ENCODE peak calls at places on chromosome 12, in eight cellular contexts. One of them, this sample, is unnamed. For H3K79me2, the result is how much of the 10 kb centered on the place peaks cover.

GRCh38 chr12:1847411-1847810 is 27.0 kb downstream of the LRTM2 start:
- DNase-seq in OCI-LY7: no peak
- DNase-seq in MM.1S: no peak
- DNase-seq in GM23338: no peak
- DNase-seq in PC-3: no peak
- DNase-seq in GM23248: no peak
- DNase-seq in HCT116: no peak
- DNase-seq in hepatocyte: no peak
- DNase-seq in this sample: no peak

GRCh38 chr12:65663648-65664047 is 160.6 kb upstream of the HMGA2 start:
- DNase-seq in OCI-LY7: no peak
- DNase-seq in MM.1S: no peak
- DNase-seq in GM23338: no peak
- DNase-seq in PC-3: peak
- DNase-seq in GM23248: peak
- DNase-seq in HCT116: no peak
- DNase-seq in hepatocyte: no peak
- DNase-seq in this sample: no peak

GRCh38 chr12:9648701-9649531 is 20.6 kb upstream of the CLEC2D start:
- DNase-seq in OCI-LY7: peak
- DNase-seq in MM.1S: peak
- DNase-seq in GM23338: no peak
- DNase-seq in PC-3: no peak
- DNase-seq in GM23248: peak
- DNase-seq in HCT116: no peak
- DNase-seq in hepatocyte: no peak
- DNase-seq in this sample: peak

GRCh38 chr12:75270157-75270556 is 60.0 kb downstream of the CAPS2 start:
- DNase-seq in OCI-LY7: no peak
- DNase-seq in MM.1S: no peak
- DNase-seq in GM23338: no peak
- DNase-seq in PC-3: peak
- DNase-seq in GM23248: no peak
- DNase-seq in HCT116: no peak
- DNase-seq in hepatocyte: no peak
- DNase-seq in this sample: no peak

GRCh38 chr12:78275886-78276285 is 445.2 kb downstream of the NAV3 start:
- DNase-seq in OCI-LY7: no peak
- DNase-seq in MM.1S: no peak
- DNase-seq in GM23338: no peak
- DNase-seq in PC-3: no peak
- DNase-seq in GM23248: no peak
- DNase-seq in HCT116: no peak
- DNase-seq in hepatocyte: no peak
- DNase-seq in this sample: no peak

GRCh38 chr12:28698541-28698940 is 450.5 kb upstream of the FAR2 start:
- DNase-seq in OCI-LY7: no peak
- DNase-seq in MM.1S: peak
- DNase-seq in GM23338: no peak
- DNase-seq in PC-3: no peak
- DNase-seq in GM23248: no peak
- DNase-seq in HCT116: no peak
- DNase-seq in hepatocyte: no peak
- DNase-seq in this sample: no peak

GRCh38 chr12:93773122-93773871 is 96.1 kb downstream of the CRADD start:
- DNase-seq in OCI-LY7: no peak
- DNase-seq in MM.1S: no peak
- DNase-seq in GM23338: no peak
- DNase-seq in PC-3: no peak
- DNase-seq in GM23248: peak
- DNase-seq in HCT116: no peak
- DNase-seq in hepatocyte: no peak
- DNase-seq in this sample: no peak

GRCh38 chr12:93300611-93301021 is 77.1 kb upstream of the NUDT4 start:
- DNase-seq in OCI-LY7: no peak
- DNase-seq in MM.1S: no peak
- DNase-seq in GM23338: no peak
- DNase-seq in PC-3: no peak
- DNase-seq in GM23248: no peak
- DNase-seq in HCT116: no peak
- DNase-seq in hepatocyte: peak
- DNase-seq in this sample: no peak

GRCh38 chr12:6074394-6074793 is 50.1 kb downstream of the VWF start:
- DNase-seq in OCI-LY7: no peak
- DNase-seq in MM.1S: peak
- DNase-seq in GM23338: no peak
- DNase-seq in PC-3: no peak
- DNase-seq in GM23248: no peak
- DNase-seq in HCT116: no peak
- DNase-seq in hepatocyte: no peak
- DNase-seq in this sample: no peak

GRCh38 chr12:54213084-54213483 is 24.3 kb upstream of the SMUG1 start:
- DNase-seq in OCI-LY7: no peak
- DNase-seq in MM.1S: no peak
- DNase-seq in GM23338: peak
- DNase-seq in PC-3: no peak
- DNase-seq in GM23248: peak
- DNase-seq in HCT116: no peak
- DNase-seq in hepatocyte: no peak
- DNase-seq in this sample: no peak

GRCh38 chr12:48000878-48001321 is 3.4 kb downstream of the COL2A1 start:
- DNase-seq in OCI-LY7: no peak
- DNase-seq in MM.1S: no peak
- DNase-seq in GM23338: peak
- DNase-seq in PC-3: peak
- DNase-seq in GM23248: peak
- DNase-seq in HCT116: peak
- DNase-seq in hepatocyte: peak
- DNase-seq in this sample: peak

GRCh38 chr12:19440019-19440858 is 947 bp downstream of the AEBP2 start:
- DNase-seq in OCI-LY7: peak
- DNase-seq in MM.1S: peak
- DNase-seq in GM23338: peak
- DNase-seq in PC-3: peak
- DNase-seq in GM23248: peak
- DNase-seq in HCT116: peak
- DNase-seq in hepatocyte: peak
- DNase-seq in this sample: peak

GRCh38 chr12:39764944-39765560 is 145.4 kb upstream of the ABCD2 start:
- DNase-seq in OCI-LY7: peak
- DNase-seq in MM.1S: peak
- DNase-seq in GM23338: peak
- DNase-seq in PC-3: peak
- DNase-seq in GM23248: peak
- DNase-seq in HCT116: peak
- DNase-seq in hepatocyte: peak
- DNase-seq in this sample: peak

GRCh38 chr12:80045594-80045993 is 53.7 kb upstream of the OTOGL start:
- DNase-seq in OCI-LY7: no peak
- DNase-seq in MM.1S: no peak
- DNase-seq in GM23338: no peak
- DNase-seq in PC-3: peak
- DNase-seq in GM23248: peak
- DNase-seq in HCT116: no peak
- DNase-seq in hepatocyte: no peak
- DNase-seq in this sample: no peak

GRCh38 chr12:113445544-113446176 is 23.5 kb downstream of the SDSL start:
- DNase-seq in OCI-LY7: peak
- DNase-seq in MM.1S: peak
- DNase-seq in GM23338: no peak
- DNase-seq in PC-3: no peak
- DNase-seq in GM23248: no peak
- DNase-seq in HCT116: no peak
- DNase-seq in hepatocyte: no peak
- DNase-seq in this sample: no peak

GRCh38 chr12:116615141-116615861 is 56.1 kb downstream of the MAP1LC3B2 start:
- DNase-seq in OCI-LY7: no peak
- DNase-seq in MM.1S: no peak
- DNase-seq in GM23338: no peak
- DNase-seq in PC-3: no peak
- DNase-seq in GM23248: no peak
- DNase-seq in HCT116: no peak
- DNase-seq in hepatocyte: no peak
- DNase-seq in this sample: peak

GRCh38 chr12:18753481-18754117 is 15.7 kb downstream of the CAPZA3 start:
- DNase-seq in OCI-LY7: no peak
- DNase-seq in MM.1S: no peak
- DNase-seq in GM23338: peak
- DNase-seq in PC-3: no peak
- DNase-seq in GM23248: peak
- DNase-seq in HCT116: no peak
- DNase-seq in hepatocyte: peak
- DNase-seq in this sample: peak

GRCh38 chr12:4418913-4419312 is 26.7 kb downstream of the FGF6 start:
- DNase-seq in OCI-LY7: no peak
- DNase-seq in MM.1S: no peak
- DNase-seq in GM23338: no peak
- DNase-seq in PC-3: no peak
- DNase-seq in GM23248: no peak
- DNase-seq in HCT116: no peak
- DNase-seq in hepatocyte: no peak
- DNase-seq in this sample: no peak
- TF ChIP-seq EZH2phosphoT487 in OCI-LY7: no peak
- TF ChIP-seq EZH2phosphoT487 in MM.1S: no peak
- TF ChIP-seq EZH2phosphoT487 in GM23338: no peak
- TF ChIP-seq EZH2phosphoT487 in PC-3: no peak
- TF ChIP-seq EZH2phosphoT487 in GM23248: no peak
- TF ChIP-seq EZH2phosphoT487 in HCT116: no peak
- TF ChIP-seq EZH2phosphoT487 in hepatocyte: no peak
- TF ChIP-seq EZH2phosphoT487 in this sample: no peak

GRCh38 chr12:12993367-12993766 is 6.7 kb downstream of the HEBP1 start:
- DNase-seq in OCI-LY7: no peak
- DNase-seq in MM.1S: no peak
- DNase-seq in GM23338: no peak
- DNase-seq in PC-3: no peak
- DNase-seq in GM23248: no peak
- DNase-seq in HCT116: no peak
- DNase-seq in hepatocyte: no peak
- DNase-seq in this sample: no peak

GRCh38 chr12:12990700-12991468 is 9.2 kb downstream of the HEBP1 start:
- DNase-seq in OCI-LY7: no peak
- DNase-seq in MM.1S: no peak
- DNase-seq in GM23338: no peak
- DNase-seq in PC-3: no peak
- DNase-seq in GM23248: no peak
- DNase-seq in HCT116: no peak
- DNase-seq in hepatocyte: peak
- DNase-seq in this sample: no peak

GRCh38 chr12:12995088-12995487 is 5.0 kb downstream of the HEBP1 start:
- DNase-seq in OCI-LY7: no peak
- DNase-seq in MM.1S: no peak
- DNase-seq in GM23338: no peak
- DNase-seq in PC-3: no peak
- DNase-seq in GM23248: no peak
- DNase-seq in HCT116: no peak
- DNase-seq in hepatocyte: no peak
- DNase-seq in this sample: no peak

GRCh38 chr12:12996235-12996634 is 3.8 kb downstream of the HEBP1 start:
- DNase-seq in OCI-LY7: no peak
- DNase-seq in MM.1S: no peak
- DNase-seq in GM23338: no peak
- DNase-seq in PC-3: no peak
- DNase-seq in GM23248: no peak
- DNase-seq in HCT116: no peak
- DNase-seq in hepatocyte: no peak
- DNase-seq in this sample: no peak

DNA sequence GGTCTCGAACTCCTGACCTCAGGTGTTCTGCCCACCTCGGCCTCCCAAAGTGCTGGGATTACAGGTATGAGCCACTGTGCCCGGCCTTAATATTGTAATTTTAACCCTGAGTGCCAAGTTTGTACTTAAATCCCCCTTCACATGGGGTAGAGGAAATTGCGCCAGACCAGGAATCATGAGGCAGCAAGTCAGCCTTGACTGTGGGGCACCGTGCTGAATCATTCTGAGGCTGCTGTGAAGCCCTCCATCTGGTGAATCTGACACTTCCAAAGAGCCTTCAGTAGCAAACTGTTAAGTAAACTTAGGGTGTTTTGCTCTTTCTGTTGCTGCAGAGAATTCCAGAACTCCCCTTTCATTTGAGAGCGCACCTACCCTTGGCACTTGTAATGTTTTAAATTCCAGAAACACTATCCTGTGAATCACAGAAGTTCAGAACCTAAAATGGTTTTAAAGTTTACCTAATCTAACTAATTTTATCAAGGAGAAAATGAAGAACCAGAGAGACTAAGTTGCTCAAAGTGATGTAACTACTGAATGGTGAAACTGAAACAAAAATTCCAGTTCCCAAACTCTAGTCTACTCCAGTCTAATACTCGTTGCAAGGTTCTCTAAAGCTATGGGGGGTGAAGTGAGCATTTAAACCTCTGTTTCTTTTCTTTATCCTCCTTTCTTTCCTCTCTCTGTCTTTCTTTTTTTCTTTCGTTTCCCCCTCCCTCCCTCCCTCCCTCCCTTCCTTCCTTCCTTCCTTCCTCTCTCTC is 7.5 kb downstream of the HEBP1 start:
- DNase-seq in OCI-LY7: no peak
- DNase-seq in MM.1S: peak
- DNase-seq in GM23338: peak
- DNase-seq in PC-3: no peak
- DNase-seq in GM23248: peak
- DNase-seq in HCT116: no peak
- DNase-seq in hepatocyte: peak
- DNase-seq in this sample: no peak
- H3K79me2 ChIP-seq in OCI-LY7: under half
- H3K79me2 ChIP-seq in MM.1S: under half
- H3K79me2 ChIP-seq in GM23338: under half
- H3K79me2 ChIP-seq in PC-3: under half
- H3K79me2 ChIP-seq in GM23248: half or more
- H3K79me2 ChIP-seq in HCT116: under half
- H3K79me2 ChIP-seq in hepatocyte: half or more
- H3K79me2 ChIP-seq in this sample: under half

GRCh38 chr12:716506-716905 is 35.9 kb upstream of the WNK1 start:
- DNase-seq in OCI-LY7: peak
- DNase-seq in MM.1S: no peak
- DNase-seq in GM23338: no peak
- DNase-seq in PC-3: no peak
- DNase-seq in GM23248: peak
- DNase-seq in HCT116: no peak
- DNase-seq in hepatocyte: peak
- DNase-seq in this sample: no peak
- TF ChIP-seq EZH2phosphoT487 in OCI-LY7: no peak
- TF ChIP-seq EZH2phosphoT487 in MM.1S: no peak
- TF ChIP-seq EZH2phosphoT487 in GM23338: no peak
- TF ChIP-seq EZH2phosphoT487 in PC-3: no peak
- TF ChIP-seq EZH2phosphoT487 in GM23248: no peak
- TF ChIP-seq EZH2phosphoT487 in HCT116: no peak
- TF ChIP-seq EZH2phosphoT487 in hepatocyte: no peak
- TF ChIP-seq EZH2phosphoT487 in this sample: no peak

DNA sequence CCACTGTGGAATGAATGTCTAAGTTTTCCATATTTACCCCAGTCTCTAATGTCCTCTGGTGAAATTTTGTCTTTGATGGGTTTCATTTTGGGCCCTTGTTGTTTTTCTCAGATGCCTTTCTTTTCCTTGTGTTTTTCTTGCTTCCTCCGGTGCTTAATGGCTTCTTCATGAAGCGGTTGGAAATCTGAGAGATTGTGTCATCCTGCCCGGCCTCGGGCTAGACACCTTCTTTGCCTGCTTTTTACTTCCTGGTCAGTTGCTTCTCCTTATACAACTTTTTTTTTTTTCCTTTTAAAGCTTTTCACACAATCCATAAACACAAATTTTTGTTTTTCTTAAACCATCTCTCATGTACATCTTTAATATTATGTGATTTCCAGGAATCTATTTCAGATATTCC is 7.1 kb downstream of the ETV6 start:
- DNase-seq in OCI-LY7: no peak
- DNase-seq in MM.1S: no peak
- DNase-seq in GM23338: no peak
- DNase-seq in PC-3: no peak
- DNase-seq in GM23248: no peak
- DNase-seq in HCT116: no peak
- DNase-seq in hepatocyte: no peak
- DNase-seq in this sample: no peak
- H3K79me2 ChIP-seq in OCI-LY7: half or more
- H3K79me2 ChIP-seq in MM.1S: half or more
- H3K79me2 ChIP-seq in GM23338: half or more
- H3K79me2 ChIP-seq in PC-3: under half
- H3K79me2 ChIP-seq in GM23248: half or more
- H3K79me2 ChIP-seq in HCT116: under half
- H3K79me2 ChIP-seq in hepatocyte: half or more
- H3K79me2 ChIP-seq in this sample: under half

This sample was measured in neural progenitor cell.